ENCODE peak calls at places on chromosomes 16 and 17, in eight cellular contexts. C is fibroblast of villous mesenchyme; V is hypothalamus; P is H9; E is T-helper 2 cell treated with Interferon-gamma antibody and Interleukin-4, amounts not matched to agents 5 μg/mL and 100 μg/mL, for 36 hours; Y is CD8-positive, alpha-beta memory T cell; Z is Karpas-422; R is kidney glomerular epithelial cell. L is an unnamed sample.

GRCh38 chr17:66663041-66663494 is 171.8 kb upstream of the CACNG5 start:
- DNase-seq in C (no peak), V (no peak), P (no peak), E (no peak), Y (no peak), Z (no peak), R (no peak), L (no peak)

GRCh38 chr17:43655702-43656275 is 5.9 kb downstream of the MEOX1 start:
- DNase-seq in C (peak), V (no peak), P (no peak), E (no peak), Y (no peak), Z (no peak), R (no peak), L (no peak)

GRCh38 chr17:81396722-81397313 is 1.6 kb downstream of the BAHCC1 start:
- DNase-seq in C (peak), V (no peak), P (peak), E (peak), Y (peak), Z (no peak), R (peak), L (no peak)

GRCh38 chr17:76240461-76241204 is at the start of gene RNF157:
- DNase-seq in C (peak), V (no peak), P (peak), E (peak), Y (peak), Z (no peak), R (no peak), L (peak)

GRCh38 chr16:165539-166374 is at the start of gene HBM:
- DNase-seq in C (no peak), V (no peak), P (no peak), E (no peak), Y (peak), Z (no peak), R (no peak), L (no peak)

GRCh38 chr17:61698244-61698643 is 107.2 kb upstream of the NACA2 start:
- DNase-seq in C (no peak), V (no peak), P (no peak), E (no peak), Y (no peak), Z (peak), R (no peak), L (no peak)

GRCh38 chr17:82215095-82215971 is 2.7 kb upstream of the CCDC57 start:
- DNase-seq in C (no peak), V (no peak), P (no peak), E (no peak), Y (no peak), Z (no peak), R (no peak), L (no peak)

GRCh38 chr16:21656795-21657768 is 4.7 kb upstream of the IGSF6 start:
- DNase-seq in C (peak), V (no peak), P (no peak), E (peak), Y (peak), Z (peak), R (peak), L (peak)

GRCh38 chr17:13728751-13729150 is 127.0 kb upstream of the HS3ST3A1 start:
- DNase-seq in C (no peak), V (no peak), P (no peak), E (no peak), Y (no peak), Z (no peak), R (no peak), L (no peak)

GRCh38 chr16:1533443-1533951 is at the start of gene TMEM204:
- DNase-seq in C (peak), V (no peak), P (no peak), E (peak), Y (peak), Z (no peak), R (no peak), L (no peak)

GRCh38 chr16:51759329-51759728 is 608.3 kb upstream of the SALL1 start:
- DNase-seq in C (no peak), V (no peak), P (no peak), E (no peak), Y (no peak), Z (no peak), R (no peak), L (no peak)

L was measured in NCI-H2227 treated with DMSO at 0.1 percent for 48 hours.